ENCODE peak calls at places on chromosomes 1 and 21, in five cellular contexts. H is ascending aorta, L is AG04450, G is adipocyte, Z is NB4. B is an unnamed sample.

GRCh38 chr1:87510540-87510939 is 181.9 kb downstream of the LMO4 start:
- DNase-seq in H (no peak), L (no peak), G (no peak), Z (no peak), B (no peak)

GRCh38 chr1:231940116-231940515 is 313.5 kb downstream of the DISC1 start:
- DNase-seq in H (no peak), L (no peak), G (no peak), Z (no peak), B (no peak)

GRCh38 chr21:21200103-21200938 is 202.1 kb downstream of the NCAM2 start:
- DNase-seq in H (peak; percentile 27), L (peak; percentile 93), G (peak; percentile 96), Z (no peak), B (peak; percentile 99)

GRCh38 chr1:232344791-232345399 is 285.0 kb downstream of the SIPA1L2 start:
- DNase-seq in H (no peak), L (no peak), G (peak; percentile 18), Z (no peak), B (peak; percentile 25)

GRCh38 chr1:47563206-47563605 is 125.4 kb downstream of the FOXD2 start:
- DNase-seq in H (no peak), L (no peak), G (no peak), Z (peak; percentile 36), B (peak; percentile 10)

GRCh38 chr1:121516279-121516967 is 331.6 kb downstream of the SRGAP2C start:
- DNase-seq in H (no peak), L (no peak), G (no peak), Z (peak; percentile 89), B (no peak)

GRCh38 chr21:34354836-34355235 is 9.0 kb upstream of the KCNE2 start:
- DNase-seq in H (no peak), L (no peak), G (no peak), Z (no peak), B (no peak)

GRCh38 chr1:244850099-244850852 is 14.1 kb downstream of the HNRNPU start:
- DNase-seq in H (no peak), L (no peak), G (no peak), Z (no peak), B (no peak)

GRCh38 chr1:174364996-174365760 is 82.6 kb upstream of the GPR52 start:
- DNase-seq in H (no peak), L (no peak), G (no peak), Z (peak; percentile 3), B (no peak)

GRCh38 chr1:100321098-100321493 is 31.2 kb upstream of the CDC14A start:
- DNase-seq in H (no peak), L (no peak), G (no peak), Z (no peak), B (no peak)

GRCh38 chr1:192929606-192930005 is 120.8 kb downstream of the RGS2 start:
- DNase-seq in H (no peak), L (no peak), G (no peak), Z (peak; percentile 45), B (no peak)

GRCh38 chr1:67812225-67812624 is 21.0 kb downstream of the GNG12 start:
- DNase-seq in H (no peak), L (no peak), G (no peak), Z (no peak), B (no peak)

GRCh38 chr1:229298887-229299503 is 28.1 kb downstream of the RAB4A start:
- DNase-seq in H (no peak), L (no peak), G (no peak), Z (no peak), B (no peak)

GRCh38 chr1:40745180-40745579 is 38.4 kb upstream of the KCNQ4 start:
- DNase-seq in H (no peak), L (peak; percentile 32), G (peak; percentile 40), Z (no peak), B (peak; percentile 38)

GRCh38 chr1:232462200-232462599 is 167.7 kb downstream of the SIPA1L2 start:
- DNase-seq in H (no peak), L (no peak), G (no peak), Z (no peak), B (no peak)

GRCh38 chr1:160353223-160353622 is 10.0 kb downstream of the NCSTN start:
- DNase-seq in H (no peak), L (no peak), G (peak; percentile 9), Z (no peak), B (peak; percentile 26)

GRCh38 chr1:210790196-210790595 is 343.8 kb downstream of the KCNH1 start:
- DNase-seq in H (no peak), L (no peak), G (no peak), Z (no peak), B (no peak)

GRCh38 chr1:10869933-10870332 is 73.5 kb upstream of the CASZ1 start:
- DNase-seq in H (no peak), L (no peak), G (no peak), Z (no peak), B (no peak)

GRCh38 chr21:44379991-44380865 is 26.8 kb downstream of the TRPM2 start:
- DNase-seq in H (no peak), L (no peak), G (no peak), Z (no peak), B (no peak)

GRCh38 chr1:108142258-108142657 is 57.9 kb downstream of the SLC25A24 start:
- DNase-seq in H (no peak), L (no peak), G (no peak), Z (no peak), B (no peak)

GRCh38 chr1:199272690-199273089 is 633.9 kb downstream of the PTPRC start:
- DNase-seq in H (no peak), L (peak; percentile 84), G (peak; percentile 85), Z (no peak), B (peak; percentile 80)

GRCh38 chr21:44285547-44285992 is at the start of gene AIRE:
- DNase-seq in H (no peak), L (no peak), G (peak; percentile 54), Z (no peak), B (no peak)

DNA sequence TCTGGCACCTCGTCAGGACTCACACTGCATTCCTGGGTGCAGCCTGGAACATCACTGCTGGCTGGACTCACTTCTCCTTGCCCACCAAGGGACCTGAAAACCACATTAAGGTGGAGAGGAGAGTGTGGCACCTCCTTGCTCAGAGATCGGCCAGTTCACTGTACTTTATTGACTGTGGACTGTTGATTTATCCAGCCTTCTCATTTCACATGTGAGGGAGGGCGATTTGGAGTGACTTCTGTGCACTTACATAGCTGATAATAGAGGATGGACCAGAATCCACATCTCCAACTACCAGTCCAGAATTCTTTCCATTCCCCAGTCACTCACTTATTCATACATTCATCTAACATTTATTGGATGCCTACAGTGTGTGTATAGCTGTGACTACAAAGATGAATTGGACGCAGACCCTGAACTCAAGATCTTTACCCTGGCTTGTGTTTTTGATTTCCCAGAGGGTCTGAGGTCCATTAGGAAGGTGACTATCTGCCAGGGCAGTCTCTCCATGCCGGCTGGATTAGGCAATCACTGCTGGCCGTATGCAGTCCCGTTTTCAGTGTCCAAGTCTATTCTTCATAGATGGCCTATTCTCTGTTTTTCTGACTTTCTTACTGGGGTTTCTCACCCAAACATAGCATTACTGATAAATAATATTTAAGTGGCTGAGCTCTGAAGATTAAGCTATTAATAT is 233.5 kb upstream of the SGIP1 start:
- DNase-seq in H (no peak), L (no peak), G (no peak), Z (no peak), B (no peak)
- H3K4me3 ChIP-seq in H (no peak overlapping the region), L (no peak overlapping the region), G (peak overlapping the region; percentile 67), Z (no peak overlapping the region), B (no peak overlapping the region)

GRCh38 chr1:27597511-27598216 is 6.3 kb downstream of the AHDC1 start:
- DNase-seq in H (no peak), L (no peak), G (no peak), Z (no peak), B (no peak)
- H3K4me3 ChIP-seq in H (no peak overlapping the region), L (no peak overlapping the region), G (no peak overlapping the region), Z (no peak overlapping the region), B (no peak overlapping the region)

GRCh38 chr1:96992871-96993270 is 271.3 kb downstream of the PTBP2 start:
- DNase-seq in H (no peak), L (no peak), G (peak; percentile 65), Z (no peak), B (peak; percentile 35)

GRCh38 chr1:96999191-96999590 is 277.6 kb downstream of the PTBP2 start:
- DNase-seq in H (no peak), L (no peak), G (no peak), Z (no peak), B (no peak)

GRCh38 chr1:96995351-96995750 is 273.8 kb downstream of the PTBP2 start:
- DNase-seq in H (no peak), L (no peak), G (no peak), Z (no peak), B (no peak)

GRCh38 chr1:96998466-96998865 is 276.9 kb downstream of the PTBP2 start:
- DNase-seq in H (no peak), L (no peak), G (no peak), Z (no peak), B (no peak)

GRCh38 chr1:96997717-96998116 is 276.1 kb downstream of the PTBP2 start:
- DNase-seq in H (no peak), L (no peak), G (no peak), Z (no peak), B (no peak)
- H3K4me3 ChIP-seq in H (no peak overlapping the region), L (no peak overlapping the region), G (no peak overlapping the region), Z (no peak overlapping the region), B (no peak overlapping the region)

DNA sequence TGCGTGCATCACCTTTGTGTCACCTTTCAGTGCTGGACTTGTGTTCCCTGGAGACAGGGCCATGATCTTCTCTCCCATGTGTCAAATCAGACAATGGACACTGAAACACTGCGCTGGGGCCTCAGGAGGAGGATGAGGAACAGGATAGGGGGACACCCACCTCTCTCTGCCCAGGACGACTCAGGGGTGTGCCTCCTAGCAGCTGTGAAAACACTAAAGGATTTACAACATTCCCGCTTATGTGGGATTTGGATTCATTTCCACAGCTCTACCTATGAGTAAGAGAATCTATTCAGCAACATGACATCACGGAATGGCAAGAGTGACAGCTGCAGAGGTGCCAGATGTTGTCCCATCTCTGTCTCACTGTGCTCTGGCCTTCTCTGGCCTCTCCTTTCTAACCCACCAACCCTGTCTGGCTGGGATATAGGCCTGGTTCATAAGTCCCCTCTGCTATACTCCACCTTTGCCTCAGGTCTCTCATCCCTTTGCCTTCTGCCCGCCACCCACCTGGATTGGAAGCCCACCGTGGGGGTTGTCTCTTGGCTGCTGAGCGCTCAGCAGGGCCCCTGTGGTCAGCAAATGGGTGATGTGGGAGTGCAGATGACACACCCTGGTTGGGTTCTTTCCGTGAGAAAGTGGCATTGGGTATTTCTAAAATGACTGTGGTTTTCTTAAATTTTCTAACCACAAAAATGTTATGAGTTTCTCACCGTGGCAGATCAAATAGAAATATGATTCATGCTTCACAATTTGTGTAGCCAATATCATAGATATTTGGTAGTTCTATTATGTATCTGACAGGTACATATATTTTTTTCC is 47.1 kb upstream of the TLR5 start:
- DNase-seq in H (no peak), L (no peak), G (peak; percentile 19), Z (peak; percentile 67), B (peak; percentile 25)
- H3K4me3 ChIP-seq in H (no peak overlapping the region), L (no peak overlapping the region), G (no peak overlapping the region), Z (no peak overlapping the region), B (no peak overlapping the region)

GRCh38 chr1:227333423-227333822 is 15.1 kb upstream of the CDC42BPA start:
- DNase-seq in H (no peak), L (no peak), G (no peak), Z (no peak), B (peak; percentile 55)
- H3K4me3 ChIP-seq in H (no peak overlapping the region), L (no peak overlapping the region), G (no peak overlapping the region), Z (no peak overlapping the region), B (no peak overlapping the region)

B was measured in fibroblast of mammary gland.